ENCODE peak calls at places on chromosome 3, in seven cellular contexts. H, Q, S, E, C, G and W are unnamed samples.

GRCh38 chr3:65080432-65080831 is 392.6 kb upstream of the ADAMTS9 start:
- DNase-seq in E (no peak), G (no peak), S (no peak), Q (no peak), C (peak), H (no peak), W (no peak)

GRCh38 chr3:101695779-101696372 is 9.4 kb upstream of the RPL24 start:
- DNase-seq in G (peak), C (peak), Q (peak), S (no peak), H (peak), E (peak), W (no peak)

GRCh38 chr3:124846189-124846588 is 41.0 kb downstream of the ITGB5 start:
- DNase-seq in C (no peak), H (no peak), S (no peak), E (no peak), G (peak), Q (no peak), W (no peak)

GRCh38 chr3:167882057-167882667 is 146.6 kb downstream of the SERPINI1 start:
- DNase-seq in E (no peak), Q (no peak), G (peak), C (peak), S (no peak), H (no peak), W (peak)

GRCh38 chr3:151224268-151224909 is 21.4 kb upstream of the GPR171 start:
- DNase-seq in E (peak), S (no peak), G (no peak), Q (no peak), H (no peak), C (no peak), W (no peak)

GRCh38 chr3:195897081-195897852 is 11.1 kb downstream of the TNK2 start:
- DNase-seq in Q (peak), E (no peak), S (no peak), G (peak), C (peak), H (no peak), W (no peak)

GRCh38 chr3:125582707-125583106 is 12.6 kb downstream of the OSBPL11 start:
- DNase-seq in Q (no peak), C (no peak), E (no peak), G (peak), S (no peak), H (no peak), W (no peak)

GRCh38 chr3:192916455-192917257 is 1.0 kb downstream of the MB21D2 start:
- DNase-seq in S (no peak), E (no peak), G (peak), H (peak), C (peak), Q (peak), W (no peak)

GRCh38 chr3:145188079-145188785 is 972.8 kb downstream of the PLOD2 start:
- DNase-seq in H (no peak), C (peak), Q (no peak), G (no peak), S (no peak), E (no peak), W (no peak)

GRCh38 chr3:195154111-195154791 is 116.7 kb downstream of the XXYLT1 start:
- DNase-seq in S (no peak), H (no peak), C (no peak), Q (no peak), G (no peak), E (no peak), W (peak)

GRCh38 chr3:115671761-115672455 is 48.6 kb downstream of the GAP43 start:
- DNase-seq in G (peak), Q (no peak), S (no peak), H (no peak), E (no peak), C (no peak), W (no peak)

GRCh38 chr3:122858373-122858772 is 63.5 kb downstream of the SLC49A4 start:
- DNase-seq in H (no peak), S (no peak), C (no peak), Q (no peak), G (peak), E (no peak), W (peak)

GRCh38 chr3:81758275-81758674 is 3.2 kb downstream of the GBE1 start:
- DNase-seq in E (no peak), C (no peak), H (no peak), G (peak), S (no peak), Q (no peak), W (no peak)

GRCh38 chr3:39038165-39038564 is 13.6 kb downstream of the SCN11A start:
- DNase-seq in G (peak), E (no peak), H (no peak), S (no peak), Q (no peak), C (no peak), W (no peak)

GRCh38 chr3:23240386-23240785 is 37.3 kb downstream of the UBE2E2 start:
- DNase-seq in S (no peak), Q (no peak), E (no peak), G (no peak), H (no peak), C (no peak), W (no peak)